ENCODE peak calls at places on chromosomes 3 and 15, in four cellular contexts. One of them, this sample, is unnamed.

GRCh38 chr3:134093906-134094305 is 64.2 kb upstream of the SLCO2A1 start:
- DNase-seq in stomach: no peak
- DNase-seq in heart left ventricle: no peak
- DNase-seq in GM12891: no peak
- DNase-seq in this sample: no peak

GRCh38 chr15:73366766-73367623 is 1.8 kb downstream of the HCN4 start:
- DNase-seq in stomach: no peak
- DNase-seq in heart left ventricle: peak; percentile 49
- DNase-seq in GM12891: no peak
- DNase-seq in this sample: no peak

GRCh38 chr15:77012868-77013267 is 17.9 kb downstream of the PSTPIP1 start:
- DNase-seq in stomach: no peak
- DNase-seq in GM12891: no peak
- DNase-seq in heart left ventricle: no peak
- DNase-seq in this sample: no peak

GRCh38 chr3:160968731-160969130 is 136.4 kb downstream of the B3GALNT1 start:
- DNase-seq in GM12891: no peak
- DNase-seq in heart left ventricle: no peak
- DNase-seq in stomach: no peak
- DNase-seq in this sample: no peak

GRCh38 chr3:126968995-126969385 is 13.9 kb upstream of the PLXNA1 start:
- DNase-seq in GM12891: no peak
- DNase-seq in heart left ventricle: no peak
- DNase-seq in stomach: no peak
- DNase-seq in this sample: no peak

GRCh38 chr3:69784854-69785523 is 45.7 kb downstream of the MITF start:
- DNase-seq in GM12891: no peak
- DNase-seq in stomach: no peak
- DNase-seq in heart left ventricle: peak; percentile 81
- DNase-seq in this sample: peak; percentile 40

GRCh38 chr3:14861451-14862302 is 42.9 kb downstream of the FGD5 start:
- DNase-seq in heart left ventricle: peak; percentile 47
- DNase-seq in GM12891: no peak
- DNase-seq in stomach: no peak
- DNase-seq in this sample: no peak

GRCh38 chr3:184538600-184539431 is 22.8 kb upstream of the EPHB3 start:
- DNase-seq in GM12891: no peak
- DNase-seq in heart left ventricle: no peak
- DNase-seq in stomach: no peak
- DNase-seq in this sample: no peak

GRCh38 chr3:99637041-99637380 is 1.4 kb upstream of the COL8A1 start:
- DNase-seq in GM12891: no peak
- DNase-seq in heart left ventricle: no peak
- DNase-seq in stomach: no peak
- DNase-seq in this sample: no peak

GRCh38 chr3:128054363-128054762 is 2.1 kb downstream of the SEC61A1 start:
- DNase-seq in GM12891: no peak
- DNase-seq in heart left ventricle: no peak
- DNase-seq in stomach: no peak
- DNase-seq in this sample: peak; percentile 57

GRCh38 chr15:41281236-41281635 is 50.2 kb downstream of the CHP1 start:
- DNase-seq in GM12891: no peak
- DNase-seq in stomach: no peak
- DNase-seq in heart left ventricle: no peak
- DNase-seq in this sample: peak; percentile 71

GRCh38 chr3:41202834-41203345 is 3.6 kb downstream of the CTNNB1 start:
- DNase-seq in heart left ventricle: no peak
- DNase-seq in stomach: no peak
- DNase-seq in GM12891: no peak
- DNase-seq in this sample: no peak

GRCh38 chr3:53594276-53594675 is 99.9 kb downstream of the CACNA1D start:
- DNase-seq in GM12891: no peak
- DNase-seq in heart left ventricle: no peak
- DNase-seq in stomach: no peak
- DNase-seq in this sample: no peak

GRCh38 chr3:136960838-136961836 is 3.4 kb downstream of the IL20RB start:
- DNase-seq in stomach: no peak
- DNase-seq in GM12891: no peak
- DNase-seq in heart left ventricle: no peak
- DNase-seq in this sample: peak; percentile 26

GRCh38 chr15:90261811-90262210 is 3.7 kb upstream of the NGRN start:
- DNase-seq in stomach: no peak
- DNase-seq in heart left ventricle: no peak
- DNase-seq in GM12891: no peak
- DNase-seq in this sample: no peak

GRCh38 chr3:108334698-108335097 is 38.4 kb downstream of the HHLA2 start:
- DNase-seq in GM12891: no peak
- DNase-seq in stomach: no peak
- DNase-seq in heart left ventricle: no peak
- DNase-seq in this sample: no peak

GRCh38 chr3:119702530-119703527 is at the start of gene CFAP91:
- DNase-seq in GM12891: peak; percentile 55
- DNase-seq in stomach: peak; percentile 98
- DNase-seq in heart left ventricle: peak; percentile 97
- DNase-seq in this sample: peak; percentile 65

GRCh38 chr3:195110647-195111321 is 160.2 kb downstream of the XXYLT1 start:
- DNase-seq in heart left ventricle: peak; percentile 69
- DNase-seq in stomach: no peak
- DNase-seq in GM12891: no peak
- DNase-seq in this sample: no peak

GRCh38 chr15:93495799-93496637 is 407.0 kb upstream of the RGMA start:
- DNase-seq in GM12891: no peak
- DNase-seq in stomach: no peak
- DNase-seq in heart left ventricle: no peak
- DNase-seq in this sample: no peak

GRCh38 chr3:186746008-186746407 is 28.8 kb downstream of the KNG1 start:
- DNase-seq in GM12891: no peak
- DNase-seq in heart left ventricle: peak; percentile 40
- DNase-seq in stomach: peak; percentile 42
- DNase-seq in this sample: peak; percentile 26

GRCh38 chr3:11637901-11638668 is 5.6 kb downstream of the VGLL4 start:
- DNase-seq in stomach: no peak
- DNase-seq in GM12891: no peak
- DNase-seq in heart left ventricle: no peak
- DNase-seq in this sample: no peak

GRCh38 chr3:145776782-145777408 is 384.1 kb downstream of the PLOD2 start:
- DNase-seq in heart left ventricle: no peak
- DNase-seq in GM12891: no peak
- DNase-seq in stomach: peak; percentile 60
- DNase-seq in this sample: peak; percentile 1

GRCh38 chr3:52286777-52287110 is 884 bp upstream of the GLYCTK start:
- DNase-seq in GM12891: no peak
- DNase-seq in heart left ventricle: no peak
- DNase-seq in stomach: no peak
- DNase-seq in this sample: no peak

GRCh38 chr3:119301662-119302061 is 7.5 kb downstream of the ARHGAP31 start:
- DNase-seq in GM12891: no peak
- DNase-seq in stomach: no peak
- DNase-seq in heart left ventricle: no peak
- DNase-seq in this sample: no peak

DNA sequence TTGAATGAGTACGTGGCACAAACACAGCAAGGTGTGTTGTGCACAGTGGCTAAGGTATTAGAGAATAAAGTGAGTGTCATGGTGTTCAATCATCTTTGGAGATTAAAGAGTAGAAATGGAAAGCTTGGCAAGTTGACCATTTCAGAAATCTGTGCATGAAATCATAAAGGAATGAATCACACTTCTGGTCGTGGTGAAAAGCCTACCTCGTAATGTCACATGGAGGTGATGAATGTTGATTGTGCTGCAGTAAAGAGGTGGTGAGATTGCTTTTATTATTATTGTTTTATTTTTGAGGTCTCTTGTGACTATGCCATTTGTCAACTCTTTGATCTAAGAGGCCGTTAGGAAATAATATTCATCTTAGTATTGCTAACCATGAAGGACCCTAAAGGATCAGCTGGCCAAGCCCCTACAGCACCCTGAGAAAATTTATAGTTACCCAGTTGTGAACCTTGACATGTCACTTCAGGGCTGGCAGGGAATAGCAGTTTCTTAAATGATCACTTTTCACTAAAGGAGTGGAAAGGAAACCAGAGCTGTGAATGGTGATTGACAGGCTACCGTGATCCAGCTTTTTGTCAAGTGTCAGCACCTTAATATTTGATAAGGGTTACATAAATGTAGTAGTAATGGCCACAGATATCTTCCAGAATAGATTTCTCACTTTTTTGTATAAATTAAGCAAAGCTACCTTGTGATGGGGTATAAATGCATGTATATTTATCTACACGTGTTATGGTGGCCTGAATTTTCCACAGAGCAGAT is 203.9 kb downstream of the PTPRG start:
- DNase-seq in GM12891: no peak
- DNase-seq in heart left ventricle: no peak
- DNase-seq in stomach: no peak
- DNase-seq in this sample: no peak
- TF ChIP-seq POLR2A in GM12891: no peak
- TF ChIP-seq POLR2A in heart left ventricle: no peak
- TF ChIP-seq POLR2A in stomach: no peak
- TF ChIP-seq POLR2A in this sample: no peak

DNA sequence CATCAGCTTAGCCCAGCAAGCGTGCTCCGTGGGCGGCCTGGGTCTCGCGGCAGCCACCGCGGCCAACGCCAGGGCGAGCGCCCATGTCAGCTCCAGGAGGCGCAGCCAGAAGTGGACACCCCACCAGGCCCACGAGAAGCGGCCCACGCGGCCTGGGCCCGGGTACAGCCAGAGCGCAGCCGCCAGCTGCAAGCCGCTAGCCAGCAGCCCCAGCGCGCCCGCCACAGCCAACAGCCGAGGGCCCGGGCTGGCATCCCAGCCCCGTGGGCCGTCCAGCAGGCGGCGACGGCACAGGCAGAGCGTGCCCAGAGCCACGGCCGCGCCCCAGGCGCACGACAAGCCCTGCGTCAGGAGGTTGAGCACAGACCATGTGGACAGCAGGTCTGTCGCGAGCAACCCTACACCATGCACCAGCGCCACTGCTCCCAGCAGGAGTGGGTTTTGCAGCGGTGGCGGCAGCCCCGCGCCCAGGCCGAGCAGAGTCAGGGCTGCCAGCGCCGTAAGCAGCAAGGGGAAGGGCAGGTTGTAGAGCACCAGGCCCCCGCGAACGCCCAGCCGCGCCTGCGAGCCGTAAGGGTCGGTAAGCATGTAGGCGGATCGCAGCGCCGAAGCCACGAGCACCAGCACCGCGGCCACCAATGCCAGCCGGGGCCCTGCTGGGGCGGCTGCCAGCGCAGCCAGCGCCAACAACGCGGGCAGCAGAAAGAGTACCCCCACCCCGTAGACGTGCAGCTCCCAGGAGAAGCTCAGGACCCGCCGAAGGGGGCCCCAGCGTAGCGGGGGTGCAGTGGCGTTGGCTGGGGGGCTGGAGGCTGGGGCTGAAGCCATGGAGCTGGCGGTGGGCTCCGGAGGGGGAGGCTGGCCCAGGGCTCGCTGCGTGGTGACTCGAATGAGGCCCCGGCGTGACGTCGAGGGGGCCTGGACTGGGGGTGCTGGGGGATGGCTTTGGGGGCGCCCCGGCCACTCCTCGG is 4.9 kb downstream of the PRRT3 start:
- DNase-seq in heart left ventricle: peak; percentile 70
- DNase-seq in GM12891: no peak
- DNase-seq in stomach: peak; percentile 81
- DNase-seq in this sample: no peak
- TF ChIP-seq POLR2A in heart left ventricle: no peak
- TF ChIP-seq POLR2A in GM12891: no peak
- TF ChIP-seq POLR2A in stomach: no peak
- TF ChIP-seq POLR2A in this sample: no peak

GRCh38 chr3:185555948-185556347 is 3.6 kb upstream of the LIPH start:
- DNase-seq in GM12891: no peak
- DNase-seq in heart left ventricle: no peak
- DNase-seq in stomach: no peak
- DNase-seq in this sample: no peak

GRCh38 chr3:185549651-185550111 is 2.7 kb downstream of the LIPH start:
- DNase-seq in GM12891: no peak
- DNase-seq in stomach: no peak
- DNase-seq in heart left ventricle: no peak
- DNase-seq in this sample: no peak

GRCh38 chr3:185549111-185549510 is 3.3 kb downstream of the LIPH start:
- DNase-seq in heart left ventricle: no peak
- DNase-seq in GM12891: no peak
- DNase-seq in stomach: peak; percentile 34
- DNase-seq in this sample: peak; percentile 66

GRCh38 chr3:185555101-185555501 is 2.7 kb upstream of the LIPH start:
- DNase-seq in stomach: no peak
- DNase-seq in heart left ventricle: no peak
- DNase-seq in GM12891: no peak
- DNase-seq in this sample: no peak

GRCh38 chr3:185552358-185552877 is at the start of gene LIPH:
- DNase-seq in stomach: peak; percentile 74
- DNase-seq in heart left ventricle: no peak
- DNase-seq in GM12891: no peak
- DNase-seq in this sample: peak; percentile 45
- TF ChIP-seq POLR2A in stomach: peak; percentile 44
- TF ChIP-seq POLR2A in heart left ventricle: no peak
- TF ChIP-seq POLR2A in GM12891: no peak
- TF ChIP-seq POLR2A in this sample: no peak

GRCh38 chr3:32421185-32421584 is 29.5 kb downstream of the CMTM7 start:
- DNase-seq in GM12891: no peak
- DNase-seq in heart left ventricle: no peak
- DNase-seq in stomach: no peak
- DNase-seq in this sample: no peak

GRCh38 chr3:32422943-32423342 is 31.3 kb downstream of the CMTM7 start:
- DNase-seq in heart left ventricle: no peak
- DNase-seq in stomach: no peak
- DNase-seq in GM12891: no peak
- DNase-seq in this sample: no peak

GRCh38 chr3:32419766-32420137 is 28.1 kb downstream of the CMTM7 start:
- DNase-seq in stomach: no peak
- DNase-seq in heart left ventricle: no peak
- DNase-seq in GM12891: no peak
- DNase-seq in this sample: no peak

GRCh38 chr3:32421991-32422859 is 30.6 kb downstream of the CMTM7 start:
- DNase-seq in heart left ventricle: peak; percentile 84
- DNase-seq in GM12891: no peak
- DNase-seq in stomach: peak; percentile 97
- DNase-seq in this sample: peak; percentile 57

DNA sequence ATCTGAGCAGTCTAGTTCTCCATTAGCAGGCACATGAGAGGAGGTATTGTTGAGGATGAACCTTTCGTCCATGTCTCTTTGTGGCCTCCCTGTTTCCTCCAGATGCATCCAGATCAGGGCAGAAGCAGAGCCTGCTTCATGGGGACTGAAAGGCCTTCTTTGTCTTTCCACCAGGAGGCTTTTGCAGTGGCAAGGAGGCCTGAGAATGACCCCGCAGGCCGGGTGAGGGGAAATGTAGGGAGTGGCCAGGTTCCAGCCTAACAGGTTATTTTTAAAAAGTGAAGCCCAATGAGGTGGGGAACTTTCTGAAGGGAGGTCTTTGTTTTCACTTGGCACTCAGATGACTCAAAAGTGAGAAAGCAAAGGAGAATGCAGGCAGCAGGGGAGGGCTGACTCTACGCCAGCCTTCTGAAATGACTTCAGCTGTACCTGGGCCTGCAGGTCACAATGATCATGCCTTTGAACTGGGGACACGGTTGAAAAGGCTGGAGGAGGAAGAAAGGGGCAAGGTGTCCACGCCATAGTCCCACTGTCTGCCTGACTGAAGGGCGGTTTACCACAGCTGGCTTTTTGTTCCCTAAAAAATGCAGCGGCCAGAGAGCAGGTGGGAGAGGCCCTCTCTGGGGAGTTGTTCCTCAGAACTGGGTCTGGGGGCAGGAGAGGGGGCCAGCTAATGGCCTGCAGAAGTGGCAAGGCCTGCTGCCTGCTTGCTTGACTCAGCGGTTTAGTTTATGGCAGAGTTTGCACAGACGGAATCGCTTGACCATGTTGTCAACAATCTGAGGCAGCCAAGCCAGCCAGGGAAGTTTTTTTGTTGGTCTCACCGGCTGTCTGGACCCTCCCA is 28.7 kb downstream of the CMTM7 start:
- DNase-seq in stomach: peak; percentile 54
- DNase-seq in GM12891: no peak
- DNase-seq in heart left ventricle: no peak
- DNase-seq in this sample: peak; percentile 69
- TF ChIP-seq POLR2A in stomach: no peak
- TF ChIP-seq POLR2A in GM12891: no peak
- TF ChIP-seq POLR2A in heart left ventricle: no peak
- TF ChIP-seq POLR2A in this sample: no peak